ENCODE peak calls at places on chromosome 18, in nine cellular contexts. One of them, this sample, is unnamed.

GRCh38 chr18:72895548-72895947 is 27.8 kb upstream of the NETO1 start:
- DNase-seq in WERI-Rb-1: no peak
- DNase-seq in AG09309: no peak
- DNase-seq in CD4-positive, alpha-beta T cell: no peak
- DNase-seq in PC-9: no peak
- DNase-seq in GM13977: no peak
- DNase-seq in AG09319: no peak
- DNase-seq in colonic mucosa: no peak
- DNase-seq in fibroblast of pulmonary artery: no peak
- DNase-seq in this sample: no peak

GRCh38 chr18:76507830-76508381 is 12.9 kb upstream of the ZNF516 start:
- DNase-seq in CD4-positive, alpha-beta T cell: no peak
- DNase-seq in AG09309: no peak
- DNase-seq in AG09319: no peak
- DNase-seq in GM13977: no peak
- DNase-seq in PC-9: no peak
- DNase-seq in WERI-Rb-1: no peak
- DNase-seq in colonic mucosa: no peak
- DNase-seq in fibroblast of pulmonary artery: no peak
- DNase-seq in this sample: no peak

GRCh38 chr18:27991391-27991790 is 185.5 kb downstream of the CDH2 start:
- DNase-seq in PC-9: no peak
- DNase-seq in CD4-positive, alpha-beta T cell: no peak
- DNase-seq in WERI-Rb-1: no peak
- DNase-seq in GM13977: no peak
- DNase-seq in AG09319: no peak
- DNase-seq in fibroblast of pulmonary artery: no peak
- DNase-seq in colonic mucosa: no peak
- DNase-seq in AG09309: no peak
- DNase-seq in this sample: no peak

GRCh38 chr18:1012775-1013174 is 108.1 kb downstream of the ADCYAP1 start:
- DNase-seq in AG09309: no peak
- DNase-seq in GM13977: no peak
- DNase-seq in CD4-positive, alpha-beta T cell: no peak
- DNase-seq in WERI-Rb-1: no peak
- DNase-seq in fibroblast of pulmonary artery: no peak
- DNase-seq in AG09319: no peak
- DNase-seq in colonic mucosa: no peak
- DNase-seq in PC-9: no peak
- DNase-seq in this sample: no peak

GRCh38 chr18:62396381-62396780 is 71.3 kb downstream of the TNFRSF11A start:
- DNase-seq in fibroblast of pulmonary artery: no peak
- DNase-seq in WERI-Rb-1: no peak
- DNase-seq in AG09309: no peak
- DNase-seq in GM13977: no peak
- DNase-seq in colonic mucosa: no peak
- DNase-seq in AG09319: no peak
- DNase-seq in PC-9: no peak
- DNase-seq in CD4-positive, alpha-beta T cell: no peak
- DNase-seq in this sample: no peak

GRCh38 chr18:43774497-43774896 is 497.2 kb upstream of the SYT4 start:
- DNase-seq in AG09309: no peak
- DNase-seq in CD4-positive, alpha-beta T cell: no peak
- DNase-seq in PC-9: no peak
- DNase-seq in colonic mucosa: no peak
- DNase-seq in GM13977: no peak
- DNase-seq in fibroblast of pulmonary artery: no peak
- DNase-seq in AG09319: no peak
- DNase-seq in WERI-Rb-1: no peak
- DNase-seq in this sample: no peak

GRCh38 chr18:37578886-37579513 is 13.4 kb upstream of the CELF4 start:
- DNase-seq in colonic mucosa: no peak
- DNase-seq in fibroblast of pulmonary artery: peak; percentile 67
- DNase-seq in GM13977: peak; percentile 41
- DNase-seq in WERI-Rb-1: peak; percentile 32
- DNase-seq in AG09319: no peak
- DNase-seq in CD4-positive, alpha-beta T cell: no peak
- DNase-seq in PC-9: no peak
- DNase-seq in AG09309: no peak
- DNase-seq in this sample: no peak

GRCh38 chr18:24491882-24492281 is 31.4 kb downstream of the HRH4 start:
- DNase-seq in AG09319: no peak
- DNase-seq in AG09309: no peak
- DNase-seq in CD4-positive, alpha-beta T cell: no peak
- DNase-seq in fibroblast of pulmonary artery: no peak
- DNase-seq in PC-9: no peak
- DNase-seq in GM13977: peak; percentile 36
- DNase-seq in colonic mucosa: no peak
- DNase-seq in WERI-Rb-1: no peak
- DNase-seq in this sample: peak; percentile 23

GRCh38 chr18:10081477-10081876 is 167.7 kb downstream of the VAPA start:
- DNase-seq in colonic mucosa: no peak
- DNase-seq in AG09309: no peak
- DNase-seq in PC-9: no peak
- DNase-seq in fibroblast of pulmonary artery: no peak
- DNase-seq in WERI-Rb-1: no peak
- DNase-seq in AG09319: no peak
- DNase-seq in CD4-positive, alpha-beta T cell: no peak
- DNase-seq in GM13977: no peak
- DNase-seq in this sample: no peak

GRCh38 chr18:3180325-3180724 is 39.4 kb downstream of the MYOM1 start:
- DNase-seq in PC-9: no peak
- DNase-seq in GM13977: no peak
- DNase-seq in colonic mucosa: no peak
- DNase-seq in AG09319: no peak
- DNase-seq in fibroblast of pulmonary artery: peak; percentile 21
- DNase-seq in AG09309: no peak
- DNase-seq in WERI-Rb-1: no peak
- DNase-seq in CD4-positive, alpha-beta T cell: no peak
- DNase-seq in this sample: no peak

DNA sequence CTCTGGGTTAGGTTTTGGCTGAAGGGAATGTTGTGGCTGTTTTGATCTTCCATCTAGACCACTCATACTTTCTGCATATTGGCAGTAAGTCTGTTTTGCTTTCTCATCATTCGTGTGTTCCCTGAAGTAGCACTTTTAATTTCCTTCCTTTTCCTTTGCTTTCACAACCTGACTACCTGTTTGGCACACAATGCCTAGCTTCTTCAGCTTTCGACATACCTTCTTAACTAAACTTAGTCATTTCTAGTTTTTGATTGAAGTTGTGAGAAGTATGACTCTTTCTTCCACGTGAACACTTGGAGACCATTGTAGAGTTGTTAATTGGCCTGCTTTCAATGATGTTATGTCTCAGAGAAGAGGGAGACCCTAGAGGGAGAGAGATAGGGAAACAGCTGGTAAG is 123.6 kb upstream of the EPB41L3 start:
- DNase-seq in colonic mucosa: no peak
- DNase-seq in CD4-positive, alpha-beta T cell: no peak
- DNase-seq in GM13977: no peak
- DNase-seq in AG09309: no peak
- DNase-seq in PC-9: no peak
- DNase-seq in WERI-Rb-1: no peak
- DNase-seq in fibroblast of pulmonary artery: no peak
- DNase-seq in AG09319: no peak
- DNase-seq in this sample: no peak
- TF ChIP-seq CTCF in colonic mucosa: no peak
- TF ChIP-seq CTCF in CD4-positive, alpha-beta T cell: no peak
- TF ChIP-seq CTCF in GM13977: no peak
- TF ChIP-seq CTCF in AG09309: no peak
- TF ChIP-seq CTCF in PC-9: no peak
- TF ChIP-seq CTCF in WERI-Rb-1: no peak
- TF ChIP-seq CTCF in fibroblast of pulmonary artery: no peak
- TF ChIP-seq CTCF in AG09319: no peak
- TF ChIP-seq CTCF in this sample: no peak

GRCh38 chr18:58581265-58581664 is 47.6 kb downstream of the ALPK2 start:
- DNase-seq in PC-9: peak; percentile 25
- DNase-seq in AG09319: peak; percentile 70
- DNase-seq in colonic mucosa: no peak
- DNase-seq in WERI-Rb-1: no peak
- DNase-seq in CD4-positive, alpha-beta T cell: no peak
- DNase-seq in AG09309: peak; percentile 87
- DNase-seq in fibroblast of pulmonary artery: peak; percentile 79
- DNase-seq in GM13977: no peak
- DNase-seq in this sample: no peak

GRCh38 chr18:58583569-58583968 is 45.3 kb downstream of the ALPK2 start:
- DNase-seq in fibroblast of pulmonary artery: no peak
- DNase-seq in CD4-positive, alpha-beta T cell: no peak
- DNase-seq in colonic mucosa: no peak
- DNase-seq in AG09319: no peak
- DNase-seq in GM13977: no peak
- DNase-seq in PC-9: no peak
- DNase-seq in AG09309: no peak
- DNase-seq in WERI-Rb-1: no peak
- DNase-seq in this sample: no peak

GRCh38 chr18:58586269-58586668 is 42.6 kb downstream of the ALPK2 start:
- DNase-seq in PC-9: no peak
- DNase-seq in GM13977: no peak
- DNase-seq in AG09319: no peak
- DNase-seq in colonic mucosa: no peak
- DNase-seq in WERI-Rb-1: no peak
- DNase-seq in CD4-positive, alpha-beta T cell: no peak
- DNase-seq in AG09309: no peak
- DNase-seq in fibroblast of pulmonary artery: no peak
- DNase-seq in this sample: no peak

GRCh38 chr18:58586886-58587285 is 42.0 kb downstream of the ALPK2 start:
- DNase-seq in WERI-Rb-1: no peak
- DNase-seq in PC-9: no peak
- DNase-seq in colonic mucosa: no peak
- DNase-seq in fibroblast of pulmonary artery: no peak
- DNase-seq in CD4-positive, alpha-beta T cell: no peak
- DNase-seq in GM13977: no peak
- DNase-seq in AG09309: no peak
- DNase-seq in AG09319: no peak
- DNase-seq in this sample: no peak

DNA sequence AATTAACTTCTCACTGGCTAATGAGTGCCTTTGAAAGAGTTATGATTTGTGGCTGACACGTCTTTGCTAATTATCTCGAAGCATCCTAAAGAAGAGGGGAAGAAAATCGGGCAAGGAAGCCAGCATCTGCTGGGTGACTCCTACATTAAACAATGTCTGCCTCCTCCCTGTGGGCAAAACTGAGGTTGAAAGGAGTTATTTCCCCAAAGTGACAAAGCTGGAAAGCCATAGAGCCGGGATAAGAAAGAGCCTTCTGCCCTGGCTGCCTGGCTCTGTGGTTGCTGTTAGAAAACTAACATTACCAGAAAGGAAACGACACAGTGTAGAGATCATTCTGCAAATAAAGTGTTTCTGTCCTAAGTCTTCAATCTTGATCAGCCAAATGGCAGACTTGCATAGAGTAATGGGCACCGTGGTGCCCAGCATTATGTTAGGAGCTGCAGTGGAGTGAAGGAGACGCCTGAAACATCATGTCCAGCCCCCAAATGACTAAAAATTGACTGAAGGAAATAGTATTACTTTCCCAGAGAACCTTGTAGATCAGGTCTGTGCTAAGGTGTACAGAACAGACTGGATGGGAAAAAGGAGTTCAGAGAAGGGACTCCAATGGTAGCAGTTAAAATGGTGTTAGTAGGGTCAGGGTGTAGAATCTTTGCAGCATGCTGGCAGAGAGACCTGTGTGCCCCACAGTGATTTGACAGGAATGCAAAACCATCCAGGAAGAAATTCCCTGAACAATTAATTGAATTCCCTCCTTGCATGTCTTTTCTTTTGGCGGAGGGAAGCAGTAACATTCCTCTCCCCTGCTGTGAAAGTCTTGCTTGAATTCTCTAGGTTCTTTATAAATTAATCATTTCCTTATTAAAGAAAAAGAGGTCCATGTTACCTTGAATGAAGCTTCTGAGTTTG is 44.4 kb downstream of the ALPK2 start:
- DNase-seq in AG09309: peak; percentile 52
- DNase-seq in PC-9: no peak
- DNase-seq in fibroblast of pulmonary artery: peak; percentile 60
- DNase-seq in colonic mucosa: no peak
- DNase-seq in WERI-Rb-1: no peak
- DNase-seq in GM13977: no peak
- DNase-seq in CD4-positive, alpha-beta T cell: no peak
- DNase-seq in AG09319: no peak
- DNase-seq in this sample: no peak
- TF ChIP-seq CTCF in AG09309: no peak
- TF ChIP-seq CTCF in PC-9: no peak
- TF ChIP-seq CTCF in fibroblast of pulmonary artery: no peak
- TF ChIP-seq CTCF in colonic mucosa: no peak
- TF ChIP-seq CTCF in WERI-Rb-1: no peak
- TF ChIP-seq CTCF in GM13977: no peak
- TF ChIP-seq CTCF in CD4-positive, alpha-beta T cell: no peak
- TF ChIP-seq CTCF in AG09319: no peak
- TF ChIP-seq CTCF in this sample: no peak

DNA sequence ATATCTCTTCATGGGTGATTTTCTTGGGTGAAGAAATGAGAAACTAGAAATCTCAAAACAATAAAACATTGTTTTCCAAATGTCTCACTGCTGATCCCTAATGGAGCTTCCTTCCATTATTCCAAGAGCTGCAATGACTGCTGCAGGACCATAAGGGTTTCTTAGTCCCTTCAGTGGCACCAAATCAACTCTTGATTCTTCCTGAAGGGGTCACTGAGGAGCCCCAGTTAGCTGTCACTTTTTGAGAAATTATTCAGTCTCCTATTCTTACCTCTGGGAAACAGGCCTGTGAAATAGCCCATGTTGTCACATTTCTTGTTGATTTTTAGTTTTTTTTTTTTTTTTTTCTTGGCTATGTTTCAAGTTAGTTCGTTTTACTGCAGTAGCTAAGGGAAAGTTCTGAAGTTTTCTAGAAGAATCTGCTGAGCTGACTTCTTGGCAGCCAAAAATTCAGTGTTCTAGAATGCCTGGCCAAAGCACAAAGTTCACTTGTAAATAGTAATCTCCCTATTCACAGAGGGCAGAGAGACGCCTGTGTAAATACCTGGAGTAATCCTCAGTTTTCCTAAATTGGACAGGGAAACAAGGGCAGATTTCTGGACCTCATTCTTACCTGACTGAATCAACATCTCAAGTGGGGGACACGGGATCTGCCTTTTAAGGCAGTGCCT is 480.0 kb downstream of the RIT2 start:
- DNase-seq in AG09319: no peak
- DNase-seq in CD4-positive, alpha-beta T cell: no peak
- DNase-seq in WERI-Rb-1: peak; percentile 9
- DNase-seq in colonic mucosa: no peak
- DNase-seq in AG09309: no peak
- DNase-seq in GM13977: no peak
- DNase-seq in PC-9: no peak
- DNase-seq in fibroblast of pulmonary artery: peak; percentile 6
- DNase-seq in this sample: no peak
- TF ChIP-seq CTCF in AG09319: no peak
- TF ChIP-seq CTCF in CD4-positive, alpha-beta T cell: no peak
- TF ChIP-seq CTCF in WERI-Rb-1: no peak
- TF ChIP-seq CTCF in colonic mucosa: no peak
- TF ChIP-seq CTCF in AG09309: no peak
- TF ChIP-seq CTCF in GM13977: peak; percentile 5
- TF ChIP-seq CTCF in PC-9: no peak
- TF ChIP-seq CTCF in fibroblast of pulmonary artery: peak; percentile 9
- TF ChIP-seq CTCF in this sample: peak; percentile 12

DNA sequence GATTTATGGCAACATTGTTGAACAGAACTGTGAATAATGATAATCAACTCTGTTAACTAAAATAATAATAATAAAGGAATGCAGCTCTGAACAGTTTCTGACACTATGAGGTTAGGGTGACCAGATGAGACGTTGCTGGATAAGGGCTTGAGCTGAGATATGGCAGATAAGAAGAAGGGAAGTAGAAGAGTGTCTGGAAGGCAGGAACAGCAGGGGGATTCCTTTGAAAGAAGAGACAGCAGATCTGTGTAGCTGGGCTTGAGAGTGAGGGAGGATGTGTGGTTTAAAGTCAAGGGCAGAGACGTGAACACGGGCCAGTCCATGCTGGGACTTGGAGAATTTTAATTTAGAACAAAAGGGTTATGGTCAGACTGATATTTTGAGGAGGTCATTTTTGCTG is 273.1 kb upstream of the SLC14A2 start:
- DNase-seq in fibroblast of pulmonary artery: no peak
- DNase-seq in WERI-Rb-1: no peak
- DNase-seq in CD4-positive, alpha-beta T cell: no peak
- DNase-seq in AG09309: no peak
- DNase-seq in AG09319: no peak
- DNase-seq in GM13977: no peak
- DNase-seq in colonic mucosa: no peak
- DNase-seq in PC-9: no peak
- DNase-seq in this sample: no peak
- TF ChIP-seq CTCF in fibroblast of pulmonary artery: no peak
- TF ChIP-seq CTCF in WERI-Rb-1: no peak
- TF ChIP-seq CTCF in CD4-positive, alpha-beta T cell: no peak
- TF ChIP-seq CTCF in AG09309: no peak
- TF ChIP-seq CTCF in AG09319: no peak
- TF ChIP-seq CTCF in GM13977: no peak
- TF ChIP-seq CTCF in colonic mucosa: no peak
- TF ChIP-seq CTCF in PC-9: no peak
- TF ChIP-seq CTCF in this sample: no peak

This sample was measured in nephron progenitor cell.